ENCODE peak calls at places on chromosome 16, in nine cellular contexts. One of them, this sample, is unnamed.

GRCh38 chr16:2595376-2596200 is 57.8 kb downstream of the PDPK1 start:
- DNase-seq in ovary: no peak
- DNase-seq in fibroblast of lung: no peak
- DNase-seq in esophagus squamous epithelium: no peak
- DNase-seq in stomach: no peak
- DNase-seq in lower leg skin: peak; percentile 66
- DNase-seq in OCI-LY7: no peak
- DNase-seq in K562: no peak
- DNase-seq in adrenal gland: no peak
- DNase-seq in this sample: no peak

GRCh38 chr16:70789231-70789926 is 11.6 kb downstream of the VAC14 start:
- DNase-seq in fibroblast of lung: peak; percentile 85
- DNase-seq in esophagus squamous epithelium: no peak
- DNase-seq in K562: no peak
- DNase-seq in ovary: peak; percentile 93
- DNase-seq in stomach: peak; percentile 47
- DNase-seq in OCI-LY7: no peak
- DNase-seq in lower leg skin: peak; percentile 93
- DNase-seq in adrenal gland: no peak
- DNase-seq in this sample: no peak

GRCh38 chr16:85658504-85659326 is 30.0 kb downstream of the GINS2 start:
- DNase-seq in ovary: peak; percentile 18
- DNase-seq in adrenal gland: no peak
- DNase-seq in fibroblast of lung: no peak
- DNase-seq in K562: no peak
- DNase-seq in stomach: no peak
- DNase-seq in esophagus squamous epithelium: no peak
- DNase-seq in OCI-LY7: no peak
- DNase-seq in lower leg skin: no peak
- DNase-seq in this sample: no peak

GRCh38 chr16:57600048-57600835 is 28.2 kb upstream of the ADGRG1 start:
- DNase-seq in esophagus squamous epithelium: no peak
- DNase-seq in OCI-LY7: peak; percentile 47
- DNase-seq in K562: peak; percentile 59
- DNase-seq in fibroblast of lung: peak; percentile 45
- DNase-seq in ovary: no peak
- DNase-seq in adrenal gland: peak; percentile 70
- DNase-seq in lower leg skin: peak; percentile 86
- DNase-seq in stomach: peak; percentile 79
- DNase-seq in this sample: peak; percentile 30

GRCh38 chr16:2686912-2687507 is 4.7 kb downstream of the KCTD5 start:
- DNase-seq in fibroblast of lung: no peak
- DNase-seq in ovary: no peak
- DNase-seq in adrenal gland: no peak
- DNase-seq in OCI-LY7: peak; percentile 57
- DNase-seq in K562: peak; percentile 40
- DNase-seq in lower leg skin: no peak
- DNase-seq in stomach: peak; percentile 45
- DNase-seq in esophagus squamous epithelium: no peak
- DNase-seq in this sample: no peak

GRCh38 chr16:58815188-58815888 is 81.2 kb upstream of the GOT2 start:
- DNase-seq in OCI-LY7: no peak
- DNase-seq in esophagus squamous epithelium: no peak
- DNase-seq in adrenal gland: no peak
- DNase-seq in K562: no peak
- DNase-seq in stomach: no peak
- DNase-seq in fibroblast of lung: no peak
- DNase-seq in ovary: no peak
- DNase-seq in lower leg skin: no peak
- DNase-seq in this sample: no peak

GRCh38 chr16:69881141-69881540 is 70.0 kb upstream of the CLEC18A start:
- DNase-seq in lower leg skin: no peak
- DNase-seq in ovary: no peak
- DNase-seq in stomach: no peak
- DNase-seq in fibroblast of lung: no peak
- DNase-seq in esophagus squamous epithelium: no peak
- DNase-seq in K562: no peak
- DNase-seq in adrenal gland: no peak
- DNase-seq in OCI-LY7: no peak
- DNase-seq in this sample: no peak

GRCh38 chr16:83624436-83625120 is 183.2 kb upstream of the HSBP1 start:
- DNase-seq in esophagus squamous epithelium: no peak
- DNase-seq in fibroblast of lung: no peak
- DNase-seq in OCI-LY7: no peak
- DNase-seq in stomach: no peak
- DNase-seq in ovary: no peak
- DNase-seq in adrenal gland: no peak
- DNase-seq in lower leg skin: no peak
- DNase-seq in K562: no peak
- DNase-seq in this sample: no peak

GRCh38 chr16:57054338-57054737 is 38.0 kb upstream of the CPNE2 start:
- DNase-seq in OCI-LY7: no peak
- DNase-seq in lower leg skin: no peak
- DNase-seq in K562: no peak
- DNase-seq in adrenal gland: no peak
- DNase-seq in esophagus squamous epithelium: no peak
- DNase-seq in ovary: no peak
- DNase-seq in stomach: no peak
- DNase-seq in fibroblast of lung: no peak
- DNase-seq in this sample: no peak

GRCh38 chr16:55041540-55042234 is 111.0 kb downstream of the IRX5 start:
- DNase-seq in adrenal gland: no peak
- DNase-seq in fibroblast of lung: no peak
- DNase-seq in ovary: no peak
- DNase-seq in K562: no peak
- DNase-seq in esophagus squamous epithelium: no peak
- DNase-seq in lower leg skin: no peak
- DNase-seq in OCI-LY7: no peak
- DNase-seq in stomach: no peak
- DNase-seq in this sample: no peak

GRCh38 chr16:88447881-88448280 is 5.2 kb upstream of the ZFPM1 start:
- DNase-seq in stomach: no peak
- DNase-seq in OCI-LY7: no peak
- DNase-seq in fibroblast of lung: no peak
- DNase-seq in adrenal gland: no peak
- DNase-seq in K562: no peak
- DNase-seq in ovary: no peak
- DNase-seq in esophagus squamous epithelium: no peak
- DNase-seq in lower leg skin: no peak
- DNase-seq in this sample: no peak

GRCh38 chr16:4376126-4376819 is 4.6 kb downstream of the VASN start:
- DNase-seq in OCI-LY7: no peak
- DNase-seq in stomach: peak; percentile 96
- DNase-seq in adrenal gland: peak; percentile 94
- DNase-seq in ovary: peak; percentile 96
- DNase-seq in fibroblast of lung: peak; percentile 90
- DNase-seq in lower leg skin: peak; percentile 97
- DNase-seq in K562: no peak
- DNase-seq in esophagus squamous epithelium: no peak
- DNase-seq in this sample: no peak

GRCh38 chr16:57039148-57039812 is 49.9 kb downstream of the NLRC5 start:
- DNase-seq in K562: no peak
- DNase-seq in adrenal gland: no peak
- DNase-seq in OCI-LY7: peak; percentile 93
- DNase-seq in ovary: no peak
- DNase-seq in fibroblast of lung: peak; percentile 77
- DNase-seq in lower leg skin: no peak
- DNase-seq in stomach: no peak
- DNase-seq in esophagus squamous epithelium: no peak
- DNase-seq in this sample: no peak

GRCh38 chr16:78005881-78006280 is 16.5 kb upstream of the CLEC3A start:
- DNase-seq in lower leg skin: no peak
- DNase-seq in OCI-LY7: peak; percentile 12
- DNase-seq in adrenal gland: no peak
- DNase-seq in stomach: no peak
- DNase-seq in ovary: no peak
- DNase-seq in esophagus squamous epithelium: no peak
- DNase-seq in K562: peak; percentile 45
- DNase-seq in fibroblast of lung: no peak
- DNase-seq in this sample: no peak
- TF ChIP-seq CTCF in lower leg skin: no peak
- TF ChIP-seq CTCF in OCI-LY7: peak; percentile 69
- TF ChIP-seq CTCF in adrenal gland: no peak
- TF ChIP-seq CTCF in stomach: no peak
- TF ChIP-seq CTCF in ovary: no peak
- TF ChIP-seq CTCF in esophagus squamous epithelium: no peak
- TF ChIP-seq CTCF in K562: peak; percentile 47
- TF ChIP-seq CTCF in fibroblast of lung: no peak
- TF ChIP-seq CTCF in this sample: no peak

GRCh38 chr16:49280861-49281331 is 742 bp downstream of the CBLN1 start:
- DNase-seq in OCI-LY7: no peak
- DNase-seq in K562: no peak
- DNase-seq in stomach: no peak
- DNase-seq in lower leg skin: no peak
- DNase-seq in adrenal gland: no peak
- DNase-seq in esophagus squamous epithelium: no peak
- DNase-seq in fibroblast of lung: no peak
- DNase-seq in ovary: no peak
- DNase-seq in this sample: no peak

GRCh38 chr16:49282690-49283375 is 1.2 kb upstream of the CBLN1 start:
- DNase-seq in K562: no peak
- DNase-seq in stomach: no peak
- DNase-seq in esophagus squamous epithelium: no peak
- DNase-seq in ovary: no peak
- DNase-seq in lower leg skin: no peak
- DNase-seq in OCI-LY7: peak; percentile 10
- DNase-seq in fibroblast of lung: no peak
- DNase-seq in adrenal gland: peak; percentile 12
- DNase-seq in this sample: no peak

GRCh38 chr16:49281481-49281842 is at the start of gene CBLN1:
- DNase-seq in esophagus squamous epithelium: no peak
- DNase-seq in ovary: no peak
- DNase-seq in stomach: no peak
- DNase-seq in K562: no peak
- DNase-seq in fibroblast of lung: no peak
- DNase-seq in lower leg skin: no peak
- DNase-seq in adrenal gland: no peak
- DNase-seq in OCI-LY7: no peak
- DNase-seq in this sample: no peak

GRCh38 chr16:49283376-49284049 is 1.9 kb upstream of the CBLN1 start:
- DNase-seq in ovary: no peak
- DNase-seq in OCI-LY7: no peak
- DNase-seq in lower leg skin: no peak
- DNase-seq in stomach: no peak
- DNase-seq in K562: no peak
- DNase-seq in fibroblast of lung: no peak
- DNase-seq in adrenal gland: no peak
- DNase-seq in esophagus squamous epithelium: no peak
- DNase-seq in this sample: no peak

GRCh38 chr16:49281843-49282642 is 405 bp upstream of the CBLN1 start:
- DNase-seq in esophagus squamous epithelium: no peak
- DNase-seq in lower leg skin: no peak
- DNase-seq in OCI-LY7: peak; percentile 97
- DNase-seq in adrenal gland: peak; percentile 82
- DNase-seq in stomach: peak; percentile 77
- DNase-seq in K562: peak; percentile 99
- DNase-seq in fibroblast of lung: peak; percentile 23
- DNase-seq in ovary: peak; percentile 59
- DNase-seq in this sample: no peak
- TF ChIP-seq CTCF in esophagus squamous epithelium: peak; percentile 39
- TF ChIP-seq CTCF in lower leg skin: no peak
- TF ChIP-seq CTCF in OCI-LY7: peak; percentile 63
- TF ChIP-seq CTCF in adrenal gland: no peak
- TF ChIP-seq CTCF in stomach: no peak
- TF ChIP-seq CTCF in K562: peak; percentile 52
- TF ChIP-seq CTCF in fibroblast of lung: no peak
- TF ChIP-seq CTCF in ovary: no peak
- TF ChIP-seq CTCF in this sample: no peak

GRCh38 chr16:80317132-80318098 is 223.4 kb upstream of the DYNLRB2 start:
- DNase-seq in lower leg skin: no peak
- DNase-seq in ovary: no peak
- DNase-seq in OCI-LY7: no peak
- DNase-seq in esophagus squamous epithelium: no peak
- DNase-seq in stomach: no peak
- DNase-seq in fibroblast of lung: peak; percentile 24
- DNase-seq in K562: peak; percentile 19
- DNase-seq in adrenal gland: no peak
- DNase-seq in this sample: no peak
- TF ChIP-seq CTCF in lower leg skin: no peak
- TF ChIP-seq CTCF in ovary: no peak
- TF ChIP-seq CTCF in OCI-LY7: peak; percentile 44
- TF ChIP-seq CTCF in esophagus squamous epithelium: peak; percentile 48
- TF ChIP-seq CTCF in stomach: no peak
- TF ChIP-seq CTCF in fibroblast of lung: peak; percentile 21
- TF ChIP-seq CTCF in K562: peak; percentile 46
- TF ChIP-seq CTCF in adrenal gland: no peak
- TF ChIP-seq CTCF in this sample: no peak

GRCh38 chr16:1218061-1218929 is 6.8 kb downstream of the TPSG1 start:
- DNase-seq in fibroblast of lung: no peak
- DNase-seq in OCI-LY7: no peak
- DNase-seq in adrenal gland: no peak
- DNase-seq in K562: no peak
- DNase-seq in stomach: no peak
- DNase-seq in ovary: no peak
- DNase-seq in esophagus squamous epithelium: no peak
- DNase-seq in lower leg skin: no peak
- DNase-seq in this sample: no peak

GRCh38 chr16:1216296-1216619 is 8.8 kb downstream of the TPSG1 start:
- DNase-seq in ovary: no peak
- DNase-seq in esophagus squamous epithelium: no peak
- DNase-seq in lower leg skin: no peak
- DNase-seq in OCI-LY7: no peak
- DNase-seq in adrenal gland: no peak
- DNase-seq in stomach: no peak
- DNase-seq in fibroblast of lung: no peak
- DNase-seq in K562: peak; percentile 37
- DNase-seq in this sample: no peak

GRCh38 chr16:1216681-1217400 is 8.2 kb downstream of the TPSG1 start:
- DNase-seq in K562: no peak
- DNase-seq in OCI-LY7: no peak
- DNase-seq in esophagus squamous epithelium: no peak
- DNase-seq in lower leg skin: no peak
- DNase-seq in ovary: no peak
- DNase-seq in fibroblast of lung: no peak
- DNase-seq in adrenal gland: no peak
- DNase-seq in stomach: no peak
- DNase-seq in this sample: no peak

GRCh38 chr16:1218930-1219611 is 6.0 kb downstream of the TPSG1 start:
- DNase-seq in stomach: no peak
- DNase-seq in lower leg skin: no peak
- DNase-seq in K562: no peak
- DNase-seq in ovary: no peak
- DNase-seq in OCI-LY7: no peak
- DNase-seq in fibroblast of lung: no peak
- DNase-seq in esophagus squamous epithelium: no peak
- DNase-seq in adrenal gland: no peak
- DNase-seq in this sample: no peak

DNA sequence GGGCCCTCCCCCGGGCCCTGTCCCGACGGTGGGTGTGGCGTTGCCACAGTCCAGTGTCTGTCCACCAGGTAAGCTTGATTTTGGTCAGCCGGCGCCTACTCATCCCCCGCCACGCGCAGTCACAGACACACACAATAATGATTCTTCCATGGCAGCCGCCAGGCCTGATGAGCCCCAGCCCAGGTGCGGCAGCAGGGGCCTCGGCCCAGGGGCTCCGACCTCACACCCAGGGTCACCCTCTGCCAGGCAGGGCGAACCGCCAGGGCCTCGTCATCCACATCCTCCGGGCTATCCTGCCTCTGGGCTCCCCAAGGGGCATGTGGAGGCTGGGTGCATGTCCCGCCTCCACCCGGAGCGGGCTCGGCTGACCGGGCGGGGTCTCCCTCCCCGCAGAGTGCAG is 7.5 kb downstream of the TPSG1 start:
- DNase-seq in stomach: no peak
- DNase-seq in ovary: no peak
- DNase-seq in esophagus squamous epithelium: no peak
- DNase-seq in OCI-LY7: no peak
- DNase-seq in lower leg skin: no peak
- DNase-seq in fibroblast of lung: no peak
- DNase-seq in adrenal gland: no peak
- DNase-seq in K562: no peak
- DNase-seq in this sample: no peak
- TF ChIP-seq CTCF in stomach: no peak
- TF ChIP-seq CTCF in ovary: no peak
- TF ChIP-seq CTCF in esophagus squamous epithelium: no peak
- TF ChIP-seq CTCF in OCI-LY7: no peak
- TF ChIP-seq CTCF in lower leg skin: no peak
- TF ChIP-seq CTCF in fibroblast of lung: no peak
- TF ChIP-seq CTCF in adrenal gland: no peak
- TF ChIP-seq CTCF in K562: no peak
- TF ChIP-seq CTCF in this sample: no peak

This sample was measured in natural killer cell.